ENCODE peak calls at places on chromosomes 7 and 10, in four cellular contexts. Y, W, J and K are unnamed samples.

GRCh38 chr10:67836491-67836890 is 1.5 kb downstream of the DNAJC12 start:
- DNase-seq in J (no peak), W (no peak), Y (no peak), K (no peak)

GRCh38 chr7:118573065-118573464 is 348.6 kb downstream of the ANKRD7 start:
- DNase-seq in W (no peak), J (no peak), Y (no peak), K (no peak)

GRCh38 chr10:71512213-71512745 is 115.6 kb downstream of the CDH23 start:
- DNase-seq in W (no peak), J (no peak), Y (no peak), K (no peak)

GRCh38 chr7:127587663-127588018 is 570 bp upstream of the ARF5 start:
- DNase-seq in W (no peak), Y (no peak), J (no peak), K (no peak)

GRCh38 chr10:76111986-76112825 is 680.8 kb downstream of the LRMDA start:
- DNase-seq in J (no peak), W (no peak), Y (peak; percentile 17), K (no peak)

GRCh38 chr7:24229481-24230226 is 54.3 kb upstream of the NPY start:
- DNase-seq in W (no peak), J (no peak), Y (no peak), K (no peak)

GRCh38 chr10:125554016-125554703 is 128.8 kb downstream of the TEX36 start:
- DNase-seq in Y (no peak), W (no peak), J (no peak), K (no peak)

GRCh38 chr7:20598479-20599419 is 16.7 kb upstream of the ABCB5 start:
- DNase-seq in J (peak; percentile 35), W (peak; percentile 43), Y (peak; percentile 38), K (peak; percentile 49)

GRCh38 chr7:118184392-118184899 is 482 bp downstream of the LSM8 start:
- DNase-seq in Y (no peak), J (no peak), W (no peak), K (no peak)

GRCh38 chr7:31094271-31094670 is 42.2 kb downstream of the ADCYAP1R1 start:
- DNase-seq in Y (no peak), J (no peak), W (no peak), K (no peak)

GRCh38 chr10:69861251-69862240 is 59.8 kb downstream of the COL13A1 start:
- DNase-seq in J (peak; percentile 34), Y (no peak), W (no peak), K (peak; percentile 39)

GRCh38 chr7:42351313-42351935 is 114.4 kb upstream of the GLI3 start:
- DNase-seq in Y (no peak), W (no peak), J (no peak), K (no peak)

GRCh38 chr10:77926566-77927342 is at the start of gene DLG5:
- DNase-seq in J (no peak), W (no peak), Y (peak; percentile 91), K (peak; percentile 49)

GRCh38 chr10:66307826-66308225 is 618.0 kb upstream of the LRRTM3 start:
- DNase-seq in J (no peak), W (no peak), Y (no peak), K (no peak)

GRCh38 chr10:35564276-35564982 is 40.7 kb upstream of the GJD4 start:
- DNase-seq in Y (no peak), J (no peak), W (no peak), K (no peak)

GRCh38 chr10:121961456-121961855 is 13.6 kb downstream of the NSMCE4A start:
- DNase-seq in Y (no peak), J (no peak), W (no peak), K (no peak)

GRCh38 chr7:132419538-132419937 is 156.7 kb downstream of the PLXNA4 start:
- DNase-seq in W (no peak), J (no peak), Y (no peak), K (no peak)

GRCh38 chr7:155620497-155620896 is 24.0 kb upstream of the RBM33 start:
- DNase-seq in Y (no peak), J (no peak), W (no peak), K (no peak)

GRCh38 chr7:159042084-159042483 is 102.6 kb downstream of the VIPR2 start:
- DNase-seq in W (no peak), Y (no peak), J (no peak), K (no peak)

GRCh38 chr10:128894641-128895040 is 572.4 kb upstream of the MGMT start:
- DNase-seq in Y (no peak), J (no peak), W (no peak), K (no peak)

GRCh38 chr10:24419067-24419466 is 210.1 kb downstream of the KIAA1217 start:
- DNase-seq in J (no peak), W (no peak), Y (no peak), K (no peak)

GRCh38 chr10:91652364-91652763 is 19.5 kb upstream of the PPP1R3C start:
- DNase-seq in W (no peak), Y (no peak), J (peak; percentile 65), K (no peak)

GRCh38 chr10:89129850-89130396 is 77.2 kb downstream of the CH25H start:
- DNase-seq in W (no peak), Y (no peak), J (no peak), K (no peak)

GRCh38 chr7:17530741-17531417 is 232.4 kb downstream of the AHR start:
- DNase-seq in W (peak; percentile 19), J (peak; percentile 21), Y (no peak), K (no peak)

GRCh38 chr7:55574062-55574717 is 1.9 kb upstream of the VOPP1 start:
- DNase-seq in W (no peak), Y (no peak), J (no peak), K (no peak)

GRCh38 chr7:43119371-43120069 is 7.1 kb downstream of the HECW1 start:
- DNase-seq in W (no peak), J (no peak), Y (no peak), K (no peak)

GRCh38 chr10:106401161-106401560 is 763.3 kb downstream of the SORCS1 start:
- DNase-seq in Y (no peak), J (no peak), W (no peak), K (no peak)

GRCh38 chr7:104803931-104804330 is 210.1 kb upstream of the KMT2E start:
- DNase-seq in W (no peak), Y (no peak), J (no peak), K (no peak)

GRCh38 chr10:513393-513792 is 176.1 kb downstream of the DIP2C start:
- DNase-seq in Y (no peak), J (no peak), W (peak; percentile 24), K (no peak)

GRCh38 chr10:35391954-35392262 is 55.6 kb downstream of the CCNY start:
- DNase-seq in Y (no peak), W (no peak), J (no peak), K (no peak)

GRCh38 chr7:36289833-36290661 is 99.6 kb upstream of the ANLN start:
- DNase-seq in Y (no peak), W (no peak), J (peak; percentile 99), K (no peak)

GRCh38 chr10:72322280-72323058 is 32.2 kb downstream of the DNAJB12 start:
- DNase-seq in W (no peak), Y (no peak), J (no peak), K (no peak)

GRCh38 chr7:89002942-89003618 is 207.5 kb upstream of the TEX47 start:
- DNase-seq in J (no peak), Y (no peak), W (peak; percentile 24), K (no peak)

GRCh38 chr10:104300002-104300735 is 31.2 kb downstream of the GSTO2 start:
- DNase-seq in W (no peak), Y (no peak), J (no peak), K (no peak)

GRCh38 chr10:111482621-111483216 is 405.9 kb downstream of the ADRA2A start:
- DNase-seq in J (no peak), W (no peak), Y (no peak), K (no peak)

GRCh38 chr10:111482074-111482350 is 405.2 kb downstream of the ADRA2A start:
- DNase-seq in J (no peak), Y (no peak), W (no peak), K (no peak)

GRCh38 chr10:111486346-111486745 is 409.5 kb downstream of the ADRA2A start:
- DNase-seq in J (no peak), Y (no peak), W (no peak), K (no peak)

GRCh38 chr10:111479966-111480365 is 403.1 kb downstream of the ADRA2A start:
- DNase-seq in W (no peak), Y (no peak), J (no peak), K (no peak)

DNA sequence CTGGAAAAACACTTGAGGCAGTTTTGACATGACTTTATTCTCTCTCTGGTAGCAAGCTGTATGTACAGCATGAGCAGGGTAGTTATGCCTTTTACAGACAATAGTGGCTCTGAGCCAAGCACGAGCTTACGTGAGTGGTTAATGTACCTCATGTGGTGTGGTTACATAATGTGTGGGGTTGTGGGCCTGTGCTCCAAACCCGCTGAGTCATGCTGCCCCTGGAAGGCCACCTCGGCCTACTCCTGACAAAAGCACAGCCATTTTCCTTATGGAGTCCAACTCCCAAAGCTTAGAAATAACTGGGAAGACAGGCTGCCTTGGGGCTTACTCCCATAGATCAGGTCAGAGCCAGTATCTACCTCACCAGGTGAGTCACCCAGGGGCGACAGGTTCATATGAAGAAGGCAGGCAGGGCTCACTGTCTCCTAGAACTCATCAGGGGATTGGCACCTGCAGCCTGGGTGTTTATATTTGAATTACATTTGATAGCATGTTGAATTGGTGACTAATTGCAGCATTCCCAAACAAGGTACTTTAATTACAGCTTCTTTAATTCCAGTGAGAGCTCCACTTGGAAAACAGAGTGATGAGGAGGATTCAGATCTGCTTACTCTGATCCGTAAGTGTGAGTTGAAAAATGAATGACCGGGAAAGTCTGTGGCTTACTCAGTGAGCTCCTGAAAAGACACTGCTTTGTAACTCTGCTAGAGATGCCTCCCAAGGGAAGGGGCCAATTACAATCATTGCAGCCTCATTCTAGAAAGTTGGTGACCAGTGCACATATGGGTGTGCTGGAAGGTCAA is 404.6 kb downstream of the ADRA2A start:
- DNase-seq in W (no peak), Y (no peak), J (peak; percentile 9), K (no peak)
- TF ChIP-seq FOXK2 in W (no peak), Y (no peak), J (no peak), K (no peak)

GRCh38 chr7:124106575-124106974 is 73.7 kb upstream of the TMEM229A start:
- DNase-seq in Y (no peak), J (no peak), W (no peak), K (no peak)

GRCh38 chr7:124100190-124100589 is 67.3 kb upstream of the TMEM229A start:
- DNase-seq in Y (no peak), W (no peak), J (no peak), K (no peak)

GRCh38 chr7:124101173-124101768 is 68.4 kb upstream of the TMEM229A start:
- DNase-seq in Y (peak; percentile 51), J (peak; percentile 14), W (no peak), K (peak; percentile 27)
- TF ChIP-seq FOXM1 in Y (no peak), J (no peak), W (no peak), K (no peak)

DNA sequence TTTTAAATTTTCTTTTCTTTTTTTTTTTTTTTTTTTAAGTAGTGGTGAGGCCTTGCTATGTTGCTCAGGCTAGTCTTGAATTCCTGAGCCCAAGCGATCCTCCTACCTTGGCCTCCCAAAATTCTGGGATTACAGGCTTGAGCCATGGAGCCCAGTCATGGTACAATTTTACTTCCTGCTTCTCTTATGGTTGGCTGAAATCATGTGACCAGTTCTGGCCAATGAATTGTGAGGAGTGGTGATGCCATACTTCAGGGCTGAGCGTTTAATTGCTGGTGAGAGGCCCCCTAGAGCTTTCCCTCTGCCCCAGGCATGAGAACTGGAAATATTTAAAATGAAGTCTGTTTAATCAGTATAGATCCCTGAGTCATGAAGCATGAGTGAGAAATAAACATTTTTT is 22.2 kb upstream of the BAIAP2L1 start:
- DNase-seq in Y (peak; percentile 53), W (no peak), J (peak; percentile 36), K (peak; percentile 64)
- TF ChIP-seq BHLHE40 in Y (no peak), W (no peak), J (no peak), K (no peak)

GRCh38 chr10:28179490-28180099 is 123.3 kb downstream of the MPP7 start:
- DNase-seq in Y (peak; percentile 41), J (peak; percentile 46), W (no peak), K (peak; percentile 30)
- TF ChIP-seq FOXK2 in Y (no peak), J (no peak), W (no peak), K (no peak)